ENCODE peak calls at places on chromosomes 12 and 14, in nine cellular contexts. B, O, H, Z, Q, Y, U, F and E are unnamed samples.

GRCh38 chr12:113822986-113823385 is 143.1 kb downstream of the RBM19 start:
- DNase-seq in B (no peak), O (no peak), H (no peak), Z (no peak), Q (no peak), Y (no peak), U (no peak), F (no peak), E (no peak)

GRCh38 chr14:90419200-90419599 is 22.4 kb downstream of the CALM1 start:
- DNase-seq in B (peak), O (peak), H (peak), Z (no peak), Q (peak), Y (peak), U (peak), F (peak), E (peak)

GRCh38 chr14:93337143-93337753 is 4.4 kb upstream of the BTBD7 start:
- DNase-seq in B (no peak), O (no peak), H (no peak), Z (no peak), Q (no peak), Y (no peak), U (no peak), F (no peak), E (no peak)

GRCh38 chr14:98705826-98706225 is 566.2 kb downstream of the BCL11B start:
- DNase-seq in B (no peak), O (no peak), H (no peak), Z (no peak), Q (no peak), Y (no peak), U (no peak), F (no peak), E (no peak)

GRCh38 chr12:54475542-54475941 is 2.1 kb upstream of the GTSF1 start:
- DNase-seq in B (no peak), O (no peak), H (no peak), Z (no peak), Q (no peak), Y (no peak), U (no peak), F (no peak), E (no peak)

GRCh38 chr12:123388218-123388947 is 4.5 kb downstream of the KMT5A start:
- DNase-seq in B (peak), O (peak), H (peak), Z (no peak), Q (peak), Y (peak), U (peak), F (peak), E (peak)

GRCh38 chr14:21320913-21321312 is 41.0 kb downstream of the RPGRIP1 start:
- DNase-seq in B (no peak), O (no peak), H (no peak), Z (no peak), Q (no peak), Y (no peak), U (no peak), F (no peak), E (no peak)

GRCh38 chr12:104219361-104219892 is 3.8 kb downstream of the TXNRD1 start:
- DNase-seq in B (peak), O (no peak), H (no peak), Z (no peak), Q (no peak), Y (peak), U (no peak), F (peak), E (no peak)

GRCh38 chr12:118052324-118053070 is 8.5 kb downstream of the WSB2 start:
- DNase-seq in B (peak), O (peak), H (peak), Z (no peak), Q (peak), Y (peak), U (peak), F (peak), E (peak)

GRCh38 chr12:102063066-102063465 is 1.3 kb upstream of the WASHC3 start:
- DNase-seq in B (no peak), O (no peak), H (no peak), Z (no peak), Q (no peak), Y (no peak), U (no peak), F (no peak), E (no peak)

GRCh38 chr14:70721542-70721941 is 79.8 kb downstream of the TTC9 start:
- DNase-seq in B (no peak), O (no peak), H (no peak), Z (no peak), Q (no peak), Y (no peak), U (no peak), F (peak), E (no peak)

GRCh38 chr12:70049596-70050360 is 193.5 kb upstream of the CNOT2 start:
- DNase-seq in B (no peak), O (no peak), H (no peak), Z (no peak), Q (no peak), Y (no peak), U (no peak), F (no peak), E (no peak)

GRCh38 chr12:47636908-47637780 is 68.7 kb downstream of the RPAP3 start:
- DNase-seq in B (no peak), O (no peak), H (no peak), Z (no peak), Q (no peak), Y (no peak), U (peak), F (no peak), E (peak)

GRCh38 chr12:45435945-45436710 is 220.2 kb downstream of the ANO6 start:
- DNase-seq in B (no peak), O (no peak), H (peak), Z (no peak), Q (no peak), Y (no peak), U (no peak), F (no peak), E (no peak)

GRCh38 chr14:65878586-65878985 is 466.1 kb downstream of the FUT8 start:
- DNase-seq in B (no peak), O (no peak), H (no peak), Z (no peak), Q (no peak), Y (no peak), U (no peak), F (no peak), E (no peak)

GRCh38 chr14:97453991-97454390 is 656.8 kb downstream of the VRK1 start:
- DNase-seq in B (no peak), O (no peak), H (no peak), Z (no peak), Q (no peak), Y (no peak), U (no peak), F (no peak), E (no peak)

GRCh38 chr12:112458330-112458729 is 39.6 kb downstream of the PTPN11 start:
- DNase-seq in B (no peak), O (no peak), H (no peak), Z (no peak), Q (no peak), Y (no peak), U (no peak), F (no peak), E (no peak)

DNA sequence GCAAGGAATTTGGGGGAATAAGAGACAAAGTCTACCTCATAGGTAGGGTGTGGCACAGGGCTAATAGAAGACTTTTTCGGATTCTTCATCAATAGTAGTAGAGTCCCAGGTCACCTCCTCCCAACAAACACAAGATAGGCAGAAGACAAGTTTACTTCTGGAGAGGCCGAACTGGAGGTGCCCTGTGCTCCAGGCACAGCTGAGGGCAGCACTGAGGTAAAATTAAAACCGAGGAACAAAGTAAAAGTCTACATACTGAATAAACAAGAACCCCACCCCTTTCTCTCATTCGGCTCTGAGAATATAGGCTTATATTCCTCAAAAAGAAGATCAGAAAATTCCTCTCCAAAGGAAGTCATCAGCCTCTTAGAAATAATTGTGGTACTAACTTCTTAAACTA is 161.6 kb downstream of the SEC23A start:
- DNase-seq in B (no peak), O (no peak), H (no peak), Z (no peak), Q (no peak), Y (no peak), U (no peak), F (no peak), E (no peak)
- TF ChIP-seq CTCF in B (no peak), O (no peak), H (no peak), Z (no peak), Q (no peak), Y (no peak), U (no peak), F (no peak), E (no peak)

DNA sequence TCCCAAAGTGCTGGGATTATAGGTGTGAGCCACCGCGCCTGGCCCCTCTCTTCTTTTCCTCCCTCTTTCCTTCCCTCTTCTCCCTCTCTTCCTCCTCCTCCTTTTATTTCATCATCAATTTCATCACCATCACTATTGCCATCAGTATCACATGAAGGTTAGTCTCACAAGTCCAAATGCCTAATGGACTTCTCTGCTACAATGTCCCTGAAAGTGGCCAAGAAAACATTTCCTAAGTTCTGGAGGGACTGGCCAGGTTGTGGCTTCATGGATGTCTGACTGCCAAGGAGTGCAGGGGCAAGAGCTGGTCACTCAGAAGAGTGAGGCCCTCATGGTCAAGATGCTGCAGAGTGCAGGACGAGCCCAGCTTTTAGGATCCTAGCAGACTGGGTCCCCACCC is 97.6 kb downstream of the SYNE3 start:
- DNase-seq in B (no peak), O (no peak), H (no peak), Z (no peak), Q (no peak), Y (no peak), U (no peak), F (no peak), E (no peak)
- TF ChIP-seq POLR2A in B (no peak), O (no peak), H (no peak), Z (no peak), Q (no peak), Y (no peak), U (no peak), F (no peak), E (no peak)

DNA sequence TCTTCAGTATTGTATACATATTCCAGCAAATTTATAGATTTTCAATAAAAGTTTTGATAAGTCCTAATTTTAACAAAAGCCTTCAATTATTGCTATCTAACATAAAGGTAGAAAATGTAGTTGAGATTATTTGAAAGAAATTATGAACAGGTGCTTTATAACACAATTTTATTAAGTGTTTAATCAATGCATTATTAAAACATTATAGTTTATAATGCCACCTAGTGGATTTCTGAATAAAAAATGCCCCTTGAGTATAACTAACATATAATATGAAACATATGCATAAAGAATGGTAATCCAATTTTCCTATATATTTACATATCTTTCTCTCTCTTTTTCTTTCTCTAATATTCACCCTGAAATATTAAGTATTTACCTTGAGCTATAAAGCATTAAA is 515.3 kb downstream of the SLC6A15 start:
- DNase-seq in B (no peak), O (no peak), H (no peak), Z (no peak), Q (no peak), Y (no peak), U (no peak), F (no peak), E (no peak)
- TF ChIP-seq CTCF in B (no peak), O (no peak), H (peak), Z (no peak), Q (peak), Y (no peak), U (no peak), F (peak), E (no peak)

GRCh38 chr12:50505945-50506344 is 1.2 kb downstream of the DIP2B start:
- DNase-seq in B (no peak), O (no peak), H (no peak), Z (no peak), Q (no peak), Y (peak), U (no peak), F (no peak), E (peak)

GRCh38 chr12:50507474-50507838 is 2.7 kb downstream of the DIP2B start:
- DNase-seq in B (no peak), O (no peak), H (no peak), Z (no peak), Q (no peak), Y (no peak), U (no peak), F (no peak), E (no peak)

GRCh38 chr12:50505386-50505827 is 622 bp downstream of the DIP2B start:
- DNase-seq in B (peak), O (peak), H (no peak), Z (no peak), Q (peak), Y (peak), U (peak), F (no peak), E (no peak)

GRCh38 chr12:50506753-50507473 is 2.1 kb downstream of the DIP2B start:
- DNase-seq in B (no peak), O (no peak), H (no peak), Z (no peak), Q (no peak), Y (no peak), U (no peak), F (no peak), E (no peak)

DNA sequence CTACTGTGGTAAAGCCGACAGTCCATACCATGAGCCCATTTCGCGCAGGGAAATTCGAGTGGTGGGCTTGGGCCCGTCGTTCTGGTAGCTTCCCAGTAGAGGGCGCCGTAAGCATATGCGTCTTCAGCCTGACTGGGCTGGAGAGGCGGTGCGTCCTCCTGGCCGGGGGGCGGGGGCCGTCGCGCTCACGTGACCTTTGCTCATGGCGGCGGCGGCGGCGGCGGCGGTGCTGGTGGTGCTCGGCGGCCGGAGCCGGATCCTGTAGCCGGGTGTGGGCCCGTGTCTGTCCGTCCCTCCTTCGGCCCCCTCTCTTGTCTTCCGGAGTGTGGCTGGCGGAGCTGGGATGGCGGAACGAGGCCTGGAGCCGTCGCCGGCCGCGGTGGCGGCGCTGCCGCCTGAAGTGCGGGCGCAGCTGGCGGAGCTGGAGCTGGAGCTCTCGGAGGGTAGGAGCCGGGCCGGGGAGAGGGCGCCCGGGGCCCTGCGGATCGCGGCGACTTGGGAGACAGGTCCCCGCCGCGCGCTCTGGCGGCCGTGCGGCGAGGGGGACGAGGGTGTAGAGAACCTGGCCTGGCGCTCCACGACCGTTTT is at the start of gene DIP2B:
- DNase-seq in B (peak), O (peak), H (peak), Z (peak), Q (peak), Y (peak), U (peak), F (peak), E (peak)
- TF ChIP-seq POLR2A in B (peak), O (peak), H (no peak), Z (peak), Q (peak), Y (peak), U (peak), F (peak), E (peak)

DNA sequence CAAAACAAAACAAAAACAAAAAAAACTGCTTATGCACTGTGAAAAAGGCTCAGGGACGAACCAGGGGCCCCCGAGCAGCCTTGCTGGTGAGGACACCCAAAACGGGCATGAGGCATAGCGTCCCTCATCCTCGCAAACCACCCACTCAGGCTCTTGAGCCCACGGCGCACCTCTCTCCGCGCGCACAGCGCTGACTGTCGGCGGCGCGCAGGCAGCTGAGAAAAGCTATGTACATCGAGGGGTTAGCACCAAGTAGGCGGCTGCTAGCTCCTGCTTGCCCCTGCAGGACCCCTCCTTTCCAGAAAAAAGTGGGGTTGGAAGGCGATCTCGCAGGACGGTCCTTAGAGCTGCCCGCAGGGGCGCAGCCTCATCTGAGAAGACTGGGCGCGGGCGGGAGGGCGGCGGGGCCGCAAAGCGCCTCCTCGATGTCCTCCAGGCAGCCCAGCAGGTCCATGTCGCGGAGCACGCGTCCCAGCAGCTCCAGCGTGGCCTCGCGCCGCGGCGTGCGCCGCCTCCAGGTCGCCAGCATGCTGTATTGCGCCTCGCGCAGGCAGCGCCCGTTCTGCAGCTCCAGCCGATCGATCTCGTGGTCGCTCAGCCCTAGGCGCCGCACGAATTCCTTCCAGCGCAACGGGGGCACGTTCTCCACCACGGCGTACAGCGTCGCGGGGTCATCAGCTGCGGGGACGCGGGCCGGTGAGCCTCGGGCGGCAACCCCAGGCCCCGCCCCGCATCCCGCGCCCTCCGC is 12.8 kb downstream of the TNFRSF1A start:
- DNase-seq in B (no peak), O (no peak), H (no peak), Z (no peak), Q (no peak), Y (no peak), U (no peak), F (no peak), E (no peak)
- TF ChIP-seq CTCF in B (no peak), O (no peak), H (no peak), Z (no peak), Q (no peak), Y (no peak), U (no peak), F (no peak), E (no peak)